ENCODE peak calls at places on chromosome 12, in six cellular contexts. O, Y, G, Q, T and N are unnamed samples.

GRCh38 chr12:4978737-4979136 is 64.9 kb upstream of the KCNA5 start:
- DNase-seq in Y (no peak), G (no peak), O (no peak), T (no peak), Q (no peak), N (no peak)

GRCh38 chr12:89072303-89073026 is 279.8 kb downstream of the DUSP6 start:
- DNase-seq in O (no peak), T (no peak), Y (no peak), G (no peak), Q (no peak), N (no peak)

GRCh38 chr12:93050026-93050747 is 121.1 kb upstream of the EEA1 start:
- DNase-seq in O (no peak), Q (peak; percentile 63), Y (peak; percentile 63), G (no peak), T (no peak), N (no peak)

GRCh38 chr12:92134638-92135274 is 10.9 kb downstream of the BTG1 start:
- DNase-seq in T (no peak), Q (peak; percentile 84), Y (peak; percentile 56), G (no peak), O (no peak), N (no peak)

GRCh38 chr12:85823436-85824179 is 12.6 kb downstream of the RASSF9 start:
- DNase-seq in T (no peak), G (no peak), O (no peak), Q (peak; percentile 42), Y (peak; percentile 58), N (no peak)

GRCh38 chr12:49233842-49234526 is 30.9 kb upstream of the TUBA1C start:
- DNase-seq in G (peak; percentile 88), T (peak; percentile 76), Y (no peak), O (peak; percentile 45), Q (no peak), N (peak; percentile 65)

GRCh38 chr12:127565241-127565640 is 701.7 kb upstream of the TMEM132C start:
- DNase-seq in G (no peak), O (no peak), T (no peak), Q (no peak), Y (no peak), N (no peak)

GRCh38 chr12:106090586-106091411 is 48.0 kb downstream of the NUAK1 start:
- DNase-seq in Q (peak; percentile 86), Y (peak; percentile 96), O (no peak), G (no peak), T (no peak), N (no peak)

GRCh38 chr12:105559292-105559691 is 228.8 kb downstream of the C12orf75 start:
- DNase-seq in T (no peak), O (no peak), Q (no peak), Y (no peak), G (no peak), N (no peak)

GRCh38 chr12:2495452-2496112 is 299.2 kb upstream of the FKBP4 start:
- DNase-seq in G (peak; percentile 39), Q (no peak), O (no peak), Y (no peak), T (no peak), N (no peak)

GRCh38 chr12:47155457-47156166 is 75.9 kb upstream of the AMIGO2 start:
- DNase-seq in Y (no peak), Q (peak; percentile 70), G (no peak), O (no peak), T (peak; percentile 11), N (no peak)

GRCh38 chr12:75633789-75634188 is 122.4 kb upstream of the KRR1 start:
- DNase-seq in Y (no peak), O (no peak), Q (no peak), T (no peak), G (no peak), N (no peak)

DNA sequence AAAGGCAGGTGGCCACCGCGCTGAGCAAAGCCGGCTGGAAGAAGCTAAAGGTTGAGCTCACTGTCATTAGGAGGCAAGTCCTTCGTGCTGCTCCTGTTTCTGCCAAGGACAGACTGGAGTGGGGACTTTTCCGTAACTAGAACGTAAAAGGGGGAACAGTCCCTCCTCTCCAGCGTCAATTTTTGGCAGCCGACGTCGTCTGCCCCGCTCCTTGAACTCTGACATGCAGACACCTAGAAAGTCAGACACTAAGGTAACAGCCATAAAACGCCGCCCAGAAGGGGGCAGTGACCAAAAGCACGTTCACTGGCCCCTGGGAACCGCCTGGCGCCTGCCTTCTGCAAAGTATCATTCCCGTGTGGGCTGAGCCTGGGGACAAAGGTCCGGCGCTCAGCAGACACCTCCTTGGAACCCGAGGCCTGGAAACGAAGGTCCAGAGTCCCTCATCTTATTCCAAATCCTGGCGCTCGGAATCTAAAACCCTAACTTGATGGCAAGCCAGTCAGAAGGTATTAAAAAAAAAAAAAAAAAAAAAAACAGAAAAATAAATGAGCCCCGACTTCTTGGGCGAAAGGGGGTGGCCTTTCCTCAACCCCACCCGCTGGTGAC is 1.1 kb upstream of the LRP1 start:
- DNase-seq in G (peak; percentile 91), Q (no peak), T (peak; percentile 88), Y (no peak), O (peak; percentile 84), N (peak; percentile 94)
- TF ChIP-seq CTCF in G (no peak), Q (peak; percentile 21), T (no peak), Y (peak; percentile 16), O (no peak), N (peak; percentile 46)

GRCh38 chr12:54197037-54197909 is 8.5 kb upstream of the SMUG1 start:
- DNase-seq in Y (no peak), O (no peak), Q (peak; percentile 22), G (no peak), T (no peak), N (no peak)

GRCh38 chr12:54196396-54196795 is 7.6 kb upstream of the SMUG1 start:
- DNase-seq in G (no peak), Y (no peak), T (no peak), O (no peak), Q (no peak), N (no peak)

GRCh38 chr12:54195080-54195479 is 6.3 kb upstream of the SMUG1 start:
- DNase-seq in Y (no peak), G (no peak), Q (no peak), T (no peak), O (no peak), N (no peak)

GRCh38 chr12:54193437-54193836 is 4.7 kb upstream of the SMUG1 start:
- DNase-seq in Y (no peak), Q (no peak), O (no peak), G (no peak), T (no peak), N (no peak)

GRCh38 chr12:54195736-54196347 is 7.1 kb upstream of the SMUG1 start:
- DNase-seq in Y (peak; percentile 39), T (peak; percentile 20), G (no peak), Q (peak; percentile 70), O (no peak), N (peak; percentile 37)
- H3K4me3 ChIP-seq in Y (no peak overlapping the region), T (no peak overlapping the region), G (no peak overlapping the region), Q (no peak overlapping the region), O (no peak overlapping the region), N (no peak overlapping the region)

GRCh38 chr12:130872179-130873096 is 572 bp downstream of the RAN start:
- DNase-seq in G (no peak), Y (peak; percentile 42), O (peak; percentile 38), T (peak; percentile 23), Q (no peak), N (no peak)

GRCh38 chr12:130873106-130873795 is 1.4 kb downstream of the RAN start:
- DNase-seq in Q (no peak), O (no peak), G (no peak), T (no peak), Y (no peak), N (no peak)

GRCh38 chr12:130870442-130871285 is 1.2 kb upstream of the RAN start:
- DNase-seq in O (peak; percentile 58), Q (peak; percentile 83), G (peak; percentile 94), T (peak; percentile 81), Y (peak; percentile 40), N (peak; percentile 70)

GRCh38 chr12:130873825-130874224 is 2.0 kb downstream of the RAN start:
- DNase-seq in O (no peak), T (no peak), Q (no peak), G (no peak), Y (no peak), N (no peak)

DNA sequence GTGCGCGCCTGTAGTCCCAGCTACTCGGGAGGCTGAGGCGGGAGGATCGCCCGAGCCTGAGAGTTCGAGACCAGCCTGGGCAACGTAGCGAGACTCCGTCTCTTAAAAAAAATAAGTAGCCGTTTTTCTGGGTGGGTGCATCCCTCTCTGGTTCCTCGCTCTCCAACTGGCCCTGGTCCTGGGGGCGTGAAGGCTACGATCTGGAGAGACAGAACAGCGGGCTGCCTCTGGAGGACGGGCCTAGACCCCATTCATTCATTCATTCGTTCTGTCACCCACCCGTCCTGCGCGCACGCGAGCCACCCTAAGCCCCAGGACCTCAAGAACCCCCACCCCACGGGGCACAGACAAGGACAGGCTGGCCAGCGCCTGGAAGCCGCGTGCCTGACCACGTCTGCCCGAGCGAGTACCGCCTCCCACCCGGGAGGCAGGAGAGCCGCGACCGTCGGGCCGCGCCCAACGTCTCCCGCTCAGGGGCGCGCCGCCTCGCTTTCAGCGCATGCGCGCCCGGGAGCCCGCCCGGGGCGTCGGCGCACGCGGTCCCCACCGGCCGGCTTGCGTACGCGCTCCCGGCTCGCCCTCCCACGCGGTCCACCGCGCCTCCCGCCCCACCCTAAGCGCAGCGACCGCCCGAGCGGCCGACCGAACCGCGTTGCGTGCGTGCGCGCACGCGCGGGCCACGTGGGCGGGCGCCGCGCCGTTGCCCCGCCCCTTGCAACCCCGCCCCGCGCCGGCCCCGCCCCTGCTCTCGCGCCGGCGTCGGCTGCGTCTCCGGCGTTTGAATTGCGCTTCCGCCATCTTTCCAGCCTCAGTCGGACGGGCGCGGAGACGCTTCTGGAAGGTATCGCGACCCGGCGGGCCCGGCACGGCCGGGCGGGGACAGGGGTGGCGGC is at the start of gene RAN:
- DNase-seq in O (peak; percentile 93), Y (peak; percentile 89), Q (peak; percentile 92), T (peak; percentile 94), G (peak; percentile 96), N (peak; percentile 94)
- TF ChIP-seq POLR2A in O (no peak), Y (peak; percentile 89), Q (peak; percentile 86), T (peak; percentile 68), G (no peak), N (peak; percentile 52)

DNA sequence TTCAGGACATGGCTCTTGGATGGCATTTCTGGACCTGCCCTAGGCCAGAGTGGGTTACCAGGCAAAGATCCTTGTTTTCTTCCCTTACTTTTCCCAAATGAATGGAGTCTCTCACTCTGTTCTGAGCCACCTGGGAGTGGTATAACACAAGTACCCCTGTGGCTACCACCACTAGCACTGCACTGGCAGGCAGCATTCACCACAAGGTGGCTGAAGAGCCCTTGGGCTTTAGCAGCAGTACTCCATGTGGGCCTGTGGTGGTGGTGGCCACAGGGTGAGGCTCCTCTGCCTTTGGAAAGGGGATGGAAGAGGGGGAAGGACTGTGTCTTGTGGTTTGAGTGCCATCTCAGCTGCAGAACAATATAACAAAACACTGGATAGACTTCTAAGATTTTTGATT is 38.0 kb upstream of the LMNTD1 start:
- DNase-seq in Y (no peak), Q (no peak), T (no peak), G (no peak), O (no peak), N (no peak)
- TF ChIP-seq CTCF in Y (peak; percentile 41), Q (no peak), T (no peak), G (no peak), O (no peak), N (no peak)

GRCh38 chr12:78666584-78666983 is 198.0 kb upstream of the SYT1 start:
- DNase-seq in T (no peak), G (no peak), O (no peak), Y (no peak), Q (no peak), N (no peak)
- H3K4me3 ChIP-seq in T (no peak overlapping the region), G (no peak overlapping the region), O (no peak overlapping the region), Y (no peak overlapping the region), Q (no peak overlapping the region), N (no peak overlapping the region)